ENCODE peak calls at places on chromosomes 4 and X, in five cellular contexts. C, M, Y, H and F are unnamed samples.

GRCh38 chr4:83473966-83474365 is 10.9 kb downstream of the ABRAXAS1 start:
- DNase-seq in C (no peak), Y (no peak), M (no peak), H (no peak), F (no peak)

GRCh38 chr4:40840255-40840984 is 90.7 kb downstream of the NSUN7 start:
- DNase-seq in M (no peak), Y (no peak), C (no peak), H (no peak), F (peak; percentile 57)

GRCh38 chr4:86512631-86513030 is 81.5 kb upstream of the PTPN13 start:
- DNase-seq in M (no peak), H (no peak), Y (no peak), C (no peak), F (no peak)

GRCh38 chr4:51865717-51866116 is 22.8 kb downstream of the DCUN1D4 start:
- DNase-seq in C (no peak), M (no peak), H (no peak), Y (no peak), F (no peak)

GRCh38 chrX:9913041-9913440 is 54.1 kb upstream of the CLDN34 start:
- DNase-seq in M (no peak), Y (peak; percentile 13), H (no peak), C (no peak), F (no peak)

GRCh38 chr4:168569066-168569908 is 72.4 kb downstream of the PALLD start:
- DNase-seq in C (no peak), Y (peak; percentile 44), H (no peak), M (peak; percentile 62), F (no peak)

GRCh38 chr4:68476191-68476590 is 28.9 kb downstream of the TMPRSS11E start:
- DNase-seq in Y (no peak), C (no peak), M (no peak), H (no peak), F (no peak)

GRCh38 chrX:1424452-1424851 is 28.3 kb downstream of the ASMTL start:
- DNase-seq in H (no peak), C (no peak), Y (no peak), M (no peak), F (no peak)

GRCh38 chr4:98444371-98444770 is 183.2 kb downstream of the RAP1GDS1 start:
- DNase-seq in C (no peak), M (no peak), H (no peak), Y (no peak), F (no peak)

GRCh38 chr4:48252313-48252712 is 17.3 kb downstream of the TEC start:
- DNase-seq in C (no peak), M (no peak), H (no peak), Y (no peak), F (no peak)

GRCh38 chr4:13793020-13793710 is 165.6 kb upstream of the BOD1L1 start:
- DNase-seq in Y (no peak), H (no peak), C (no peak), M (no peak), F (no peak)

GRCh38 chrX:40282901-40283674 is 185.3 kb upstream of the BCOR start:
- DNase-seq in M (no peak), C (no peak), Y (no peak), H (no peak), F (no peak)

GRCh38 chrX:110317079-110317819 is 636 bp downstream of the AMMECR1 start:
- DNase-seq in H (peak; percentile 18), Y (peak; percentile 24), C (peak; percentile 37), M (peak; percentile 6), F (peak; percentile 24)

GRCh38 chr4:63505714-63506460 is 903.4 kb downstream of the TECRL start:
- DNase-seq in Y (no peak), M (no peak), H (no peak), C (no peak), F (no peak)

GRCh38 chr4:159129822-159130550 is 27.1 kb downstream of the RAPGEF2 start:
- DNase-seq in Y (no peak), M (no peak), H (no peak), C (no peak), F (no peak)

GRCh38 chr4:181193162-181193930 is 1049.9 kb upstream of the TENM3 start:
- DNase-seq in M (no peak), Y (no peak), H (no peak), C (no peak), F (no peak)

GRCh38 chr4:119939066-119939995 is 127.3 kb downstream of the MAD2L1 start:
- DNase-seq in H (no peak), C (no peak), M (no peak), Y (no peak), F (no peak)

DNA sequence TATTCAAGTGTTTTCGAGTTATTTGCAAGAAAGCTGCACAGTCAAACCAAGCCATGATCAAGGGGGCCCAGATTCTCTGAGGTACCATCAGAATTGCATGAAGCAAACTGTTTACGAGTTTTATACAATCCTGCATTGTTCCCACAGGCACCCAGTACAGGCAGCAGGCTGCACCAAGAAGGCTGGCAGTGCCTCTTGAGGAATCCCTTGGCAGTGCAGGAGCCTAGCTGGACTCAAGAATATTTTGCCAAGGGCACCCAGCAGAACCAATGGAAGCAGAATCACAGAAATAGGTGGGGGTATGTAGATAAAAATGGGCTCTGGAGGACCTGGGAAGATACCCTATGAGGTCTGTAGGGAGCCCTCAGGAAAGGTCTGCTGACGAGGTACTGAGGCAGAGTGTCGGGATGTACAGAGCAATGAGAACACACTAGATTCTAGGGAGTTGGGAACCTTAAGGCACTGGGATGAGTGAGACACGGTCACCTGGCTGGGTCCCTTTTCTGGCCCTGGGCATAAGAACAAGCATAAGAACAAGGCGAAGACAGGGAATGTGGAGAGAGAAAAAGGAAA is 2.5 kb upstream of the PLP1 start:
- DNase-seq in M (peak; percentile 16), Y (peak; percentile 6), C (peak; percentile 7), H (no peak), F (no peak)
- TF ChIP-seq CTCF in M (peak; percentile 58), Y (peak; percentile 10), C (peak; percentile 54), H (peak; percentile 54), F (no peak)

DNA sequence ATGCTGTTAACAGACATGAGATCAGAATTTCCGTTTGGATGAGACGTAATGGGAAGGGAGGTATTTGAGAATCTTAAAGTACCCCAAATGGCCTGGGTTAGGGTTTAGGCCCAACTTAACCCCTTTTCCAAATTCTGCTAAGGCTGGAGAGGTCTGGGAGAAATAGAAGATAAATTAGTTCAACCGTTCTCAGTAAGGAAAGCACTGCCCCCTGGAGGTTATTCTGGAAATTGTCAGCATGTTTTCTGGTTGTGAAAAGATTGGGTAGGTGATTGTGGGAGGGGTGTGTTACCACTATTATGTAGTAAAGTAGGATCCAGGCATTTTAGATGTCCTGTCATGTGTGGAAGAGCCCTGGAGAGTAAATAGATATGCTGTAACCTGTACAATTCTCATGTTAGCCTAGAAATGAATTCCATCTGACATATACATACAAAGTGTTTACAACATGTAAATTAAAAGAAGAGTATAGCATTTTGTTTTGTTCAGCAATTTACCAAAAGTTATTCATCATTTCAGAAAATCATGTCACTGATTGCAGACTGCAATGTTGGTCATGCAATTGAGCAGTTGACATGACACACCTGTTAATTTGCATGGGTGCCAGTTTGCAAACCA is 26.8 kb upstream of the GRXCR1 start:
- DNase-seq in H (no peak), Y (peak; percentile 44), M (peak; percentile 68), C (peak; percentile 62), F (peak; percentile 29)
- TF ChIP-seq CTCF in H (peak; percentile 81), Y (peak; percentile 32), M (peak; percentile 74), C (peak; percentile 94), F (peak; percentile 74)

GRCh38 chr4:80462537-80463207 is 127.1 kb downstream of the CFAP299 start:
- DNase-seq in M (no peak), H (no peak), C (no peak), Y (no peak), F (no peak)

GRCh38 chr4:80465238-80465637 is 129.7 kb downstream of the CFAP299 start:
- DNase-seq in M (no peak), H (no peak), C (no peak), Y (no peak), F (no peak)

GRCh38 chr4:80463509-80463908 is 128.0 kb downstream of the CFAP299 start:
- DNase-seq in Y (no peak), H (no peak), M (no peak), C (no peak), F (no peak)

GRCh38 chr4:80461412-80461811 is 125.9 kb downstream of the CFAP299 start:
- DNase-seq in M (no peak), Y (no peak), C (no peak), H (no peak), F (no peak)

DNA sequence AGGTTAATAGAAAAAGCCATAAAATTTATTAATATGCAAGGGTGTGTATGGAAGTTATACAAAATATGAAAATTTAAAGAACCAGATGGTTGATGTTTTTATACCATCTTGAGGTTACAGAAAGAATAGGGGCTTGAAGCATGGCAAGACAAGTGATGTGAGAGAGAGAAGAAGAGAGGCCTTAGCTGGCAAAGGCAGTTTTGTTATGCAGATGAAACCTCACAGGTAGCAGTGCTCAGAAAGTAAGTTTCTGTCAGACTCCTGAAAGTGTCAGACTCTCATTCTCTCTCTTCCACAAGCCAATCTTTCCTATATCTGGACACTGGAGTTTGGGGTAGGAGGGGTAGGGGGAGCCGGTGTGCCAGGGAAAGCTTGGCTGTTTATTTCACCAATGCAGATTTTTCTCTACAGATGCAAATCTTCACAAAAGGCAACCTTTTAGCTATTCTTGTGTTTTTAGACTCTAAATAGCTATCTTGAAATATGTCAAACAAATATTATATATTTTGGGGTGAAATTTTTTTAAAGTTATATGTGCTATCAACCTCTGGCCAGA is 124.5 kb downstream of the CFAP299 start:
- DNase-seq in H (no peak), C (no peak), M (no peak), Y (no peak), F (no peak)
- TF ChIP-seq CTCF in H (no peak), C (peak; percentile 34), M (no peak), Y (no peak), F (no peak)

GRCh38 chr4:140088317-140088967 is 65.5 kb downstream of the MAML3 start:
- DNase-seq in H (no peak), C (no peak), Y (no peak), M (no peak), F (no peak)
- TF ChIP-seq CTCF in H (no peak), C (no peak), Y (no peak), M (no peak), F (no peak)

GRCh38 chr4:38180456-38180855 is 220.3 kb downstream of the PTTG2 start:
- DNase-seq in H (no peak), C (no peak), M (no peak), Y (peak; percentile 19), F (no peak)

GRCh38 chr4:38177035-38177791 is 217.0 kb downstream of the PTTG2 start:
- DNase-seq in Y (no peak), C (no peak), H (peak; percentile 34), M (peak; percentile 87), F (no peak)

GRCh38 chr4:38178666-38178995 is 218.4 kb downstream of the PTTG2 start:
- DNase-seq in H (no peak), C (no peak), M (no peak), Y (no peak), F (no peak)

GRCh38 chr4:38177792-38178665 is 217.8 kb downstream of the PTTG2 start:
- DNase-seq in H (peak; percentile 82), M (peak; percentile 94), Y (no peak), C (no peak), F (no peak)

GRCh38 chr4:38179690-38180299 is 219.6 kb downstream of the PTTG2 start:
- DNase-seq in Y (peak; percentile 73), H (peak; percentile 61), C (peak; percentile 60), M (peak; percentile 89), F (peak; percentile 61)
- TF ChIP-seq CTCF in Y (peak; percentile 70), H (peak; percentile 97), C (peak; percentile 98), M (peak; percentile 97), F (peak; percentile 84)